ENCODE peak calls at places on chromosomes 2 and 18, in seven cellular contexts. One of them, this sample, is unnamed.

GRCh38 chr2:86706220-86706619 is 13.9 kb upstream of the RMND5A start:
- DNase-seq in activated CD4-positive, CD25-positive, alpha-beta regulatory T cell treated with anti-CD3 and anti-CD28 coated beads, Interleukin-2, amount 50 U/mL, for 72 hours: no peak
- DNase-seq in caudate nucleus: no peak
- DNase-seq in Ammon's horn: no peak
- DNase-seq in activated T-helper 1 cell treated with Interleukin-2 at 50 U/mL for 16 hours: no peak
- DNase-seq in stimulated activated naive CD4-positive, alpha-beta T cell: no peak
- DNase-seq in NAMALWA: no peak
- DNase-seq in this sample: no peak

GRCh38 chr2:237967463-237967871 is 653 bp downstream of the UBE2F start:
- DNase-seq in activated CD4-positive, CD25-positive, alpha-beta regulatory T cell treated with anti-CD3 and anti-CD28 coated beads, Interleukin-2, amount 50 U/mL, for 72 hours: peak; percentile 43
- DNase-seq in caudate nucleus: no peak
- DNase-seq in Ammon's horn: no peak
- DNase-seq in stimulated activated naive CD4-positive, alpha-beta T cell: no peak
- DNase-seq in activated T-helper 1 cell treated with Interleukin-2 at 50 U/mL for 16 hours: no peak
- DNase-seq in NAMALWA: peak; percentile 5
- DNase-seq in this sample: no peak

GRCh38 chr2:68185541-68186164 is 28.0 kb downstream of the PNO1 start:
- DNase-seq in caudate nucleus: no peak
- DNase-seq in NAMALWA: peak; percentile 77
- DNase-seq in stimulated activated naive CD4-positive, alpha-beta T cell: peak; percentile 56
- DNase-seq in activated T-helper 1 cell treated with Interleukin-2 at 50 U/mL for 16 hours: peak; percentile 10
- DNase-seq in activated CD4-positive, CD25-positive, alpha-beta regulatory T cell treated with anti-CD3 and anti-CD28 coated beads, Interleukin-2, amount 50 U/mL, for 72 hours: peak; percentile 69
- DNase-seq in Ammon's horn: no peak
- DNase-seq in this sample: no peak

GRCh38 chr2:2931676-2932075 is 445.9 kb downstream of the EIPR1 start:
- DNase-seq in activated CD4-positive, CD25-positive, alpha-beta regulatory T cell treated with anti-CD3 and anti-CD28 coated beads, Interleukin-2, amount 50 U/mL, for 72 hours: no peak
- DNase-seq in activated T-helper 1 cell treated with Interleukin-2 at 50 U/mL for 16 hours: no peak
- DNase-seq in stimulated activated naive CD4-positive, alpha-beta T cell: no peak
- DNase-seq in caudate nucleus: no peak
- DNase-seq in Ammon's horn: no peak
- DNase-seq in NAMALWA: no peak
- DNase-seq in this sample: no peak

GRCh38 chr2:181421464-181421863 is 35.7 kb upstream of the ITGA4 start:
- DNase-seq in Ammon's horn: no peak
- DNase-seq in activated CD4-positive, CD25-positive, alpha-beta regulatory T cell treated with anti-CD3 and anti-CD28 coated beads, Interleukin-2, amount 50 U/mL, for 72 hours: no peak
- DNase-seq in caudate nucleus: no peak
- DNase-seq in NAMALWA: no peak
- DNase-seq in activated T-helper 1 cell treated with Interleukin-2 at 50 U/mL for 16 hours: no peak
- DNase-seq in stimulated activated naive CD4-positive, alpha-beta T cell: no peak
- DNase-seq in this sample: no peak

GRCh38 chr18:79586436-79587297 is 92.9 kb upstream of the CTDP1 start:
- DNase-seq in NAMALWA: no peak
- DNase-seq in Ammon's horn: no peak
- DNase-seq in activated T-helper 1 cell treated with Interleukin-2 at 50 U/mL for 16 hours: no peak
- DNase-seq in caudate nucleus: no peak
- DNase-seq in activated CD4-positive, CD25-positive, alpha-beta regulatory T cell treated with anti-CD3 and anti-CD28 coated beads, Interleukin-2, amount 50 U/mL, for 72 hours: no peak
- DNase-seq in stimulated activated naive CD4-positive, alpha-beta T cell: no peak
- DNase-seq in this sample: no peak

GRCh38 chr2:12759248-12759647 is 42.5 kb downstream of the TRIB2 start:
- DNase-seq in stimulated activated naive CD4-positive, alpha-beta T cell: no peak
- DNase-seq in Ammon's horn: peak; percentile 13
- DNase-seq in activated CD4-positive, CD25-positive, alpha-beta regulatory T cell treated with anti-CD3 and anti-CD28 coated beads, Interleukin-2, amount 50 U/mL, for 72 hours: no peak
- DNase-seq in caudate nucleus: no peak
- DNase-seq in activated T-helper 1 cell treated with Interleukin-2 at 50 U/mL for 16 hours: no peak
- DNase-seq in NAMALWA: no peak
- DNase-seq in this sample: no peak

GRCh38 chr18:45617284-45617683 is 2.0 kb downstream of the SLC14A2 start:
- DNase-seq in activated T-helper 1 cell treated with Interleukin-2 at 50 U/mL for 16 hours: no peak
- DNase-seq in NAMALWA: no peak
- DNase-seq in activated CD4-positive, CD25-positive, alpha-beta regulatory T cell treated with anti-CD3 and anti-CD28 coated beads, Interleukin-2, amount 50 U/mL, for 72 hours: no peak
- DNase-seq in stimulated activated naive CD4-positive, alpha-beta T cell: no peak
- DNase-seq in Ammon's horn: no peak
- DNase-seq in caudate nucleus: no peak
- DNase-seq in this sample: no peak

GRCh38 chr2:27638709-27639108 is 9.9 kb downstream of the GPN1 start:
- DNase-seq in NAMALWA: no peak
- DNase-seq in caudate nucleus: no peak
- DNase-seq in stimulated activated naive CD4-positive, alpha-beta T cell: no peak
- DNase-seq in activated CD4-positive, CD25-positive, alpha-beta regulatory T cell treated with anti-CD3 and anti-CD28 coated beads, Interleukin-2, amount 50 U/mL, for 72 hours: no peak
- DNase-seq in Ammon's horn: no peak
- DNase-seq in activated T-helper 1 cell treated with Interleukin-2 at 50 U/mL for 16 hours: no peak
- DNase-seq in this sample: no peak

GRCh38 chr2:241772063-241772499 is 4.5 kb upstream of the GAL3ST2 start:
- DNase-seq in caudate nucleus: no peak
- DNase-seq in activated CD4-positive, CD25-positive, alpha-beta regulatory T cell treated with anti-CD3 and anti-CD28 coated beads, Interleukin-2, amount 50 U/mL, for 72 hours: no peak
- DNase-seq in Ammon's horn: no peak
- DNase-seq in activated T-helper 1 cell treated with Interleukin-2 at 50 U/mL for 16 hours: no peak
- DNase-seq in NAMALWA: no peak
- DNase-seq in stimulated activated naive CD4-positive, alpha-beta T cell: peak; percentile 47
- DNase-seq in this sample: no peak

GRCh38 chr2:46376586-46377286 is 79.5 kb downstream of the EPAS1 start:
- DNase-seq in Ammon's horn: no peak
- DNase-seq in activated T-helper 1 cell treated with Interleukin-2 at 50 U/mL for 16 hours: no peak
- DNase-seq in stimulated activated naive CD4-positive, alpha-beta T cell: no peak
- DNase-seq in NAMALWA: no peak
- DNase-seq in activated CD4-positive, CD25-positive, alpha-beta regulatory T cell treated with anti-CD3 and anti-CD28 coated beads, Interleukin-2, amount 50 U/mL, for 72 hours: no peak
- DNase-seq in caudate nucleus: no peak
- DNase-seq in this sample: no peak

GRCh38 chr2:54240515-54241219 is 15.4 kb downstream of the TSPYL6 start:
- DNase-seq in activated CD4-positive, CD25-positive, alpha-beta regulatory T cell treated with anti-CD3 and anti-CD28 coated beads, Interleukin-2, amount 50 U/mL, for 72 hours: no peak
- DNase-seq in NAMALWA: no peak
- DNase-seq in stimulated activated naive CD4-positive, alpha-beta T cell: no peak
- DNase-seq in caudate nucleus: no peak
- DNase-seq in Ammon's horn: no peak
- DNase-seq in activated T-helper 1 cell treated with Interleukin-2 at 50 U/mL for 16 hours: no peak
- DNase-seq in this sample: no peak

GRCh38 chr2:111640480-111640879 is 243.5 kb downstream of the ANAPC1 start:
- DNase-seq in Ammon's horn: no peak
- DNase-seq in caudate nucleus: no peak
- DNase-seq in activated T-helper 1 cell treated with Interleukin-2 at 50 U/mL for 16 hours: no peak
- DNase-seq in stimulated activated naive CD4-positive, alpha-beta T cell: no peak
- DNase-seq in NAMALWA: no peak
- DNase-seq in activated CD4-positive, CD25-positive, alpha-beta regulatory T cell treated with anti-CD3 and anti-CD28 coated beads, Interleukin-2, amount 50 U/mL, for 72 hours: no peak
- DNase-seq in this sample: no peak

GRCh38 chr2:3789246-3789645 is 85.9 kb downstream of the DCDC2C start:
- DNase-seq in caudate nucleus: no peak
- DNase-seq in Ammon's horn: no peak
- DNase-seq in stimulated activated naive CD4-positive, alpha-beta T cell: no peak
- DNase-seq in activated T-helper 1 cell treated with Interleukin-2 at 50 U/mL for 16 hours: no peak
- DNase-seq in NAMALWA: no peak
- DNase-seq in activated CD4-positive, CD25-positive, alpha-beta regulatory T cell treated with anti-CD3 and anti-CD28 coated beads, Interleukin-2, amount 50 U/mL, for 72 hours: no peak
- DNase-seq in this sample: no peak

GRCh38 chr2:42055573-42056514 is 8.0 kb downstream of the PKDCC start:
- DNase-seq in activated T-helper 1 cell treated with Interleukin-2 at 50 U/mL for 16 hours: no peak
- DNase-seq in stimulated activated naive CD4-positive, alpha-beta T cell: no peak
- DNase-seq in NAMALWA: no peak
- DNase-seq in Ammon's horn: no peak
- DNase-seq in caudate nucleus: no peak
- DNase-seq in activated CD4-positive, CD25-positive, alpha-beta regulatory T cell treated with anti-CD3 and anti-CD28 coated beads, Interleukin-2, amount 50 U/mL, for 72 hours: no peak
- DNase-seq in this sample: no peak

GRCh38 chr2:17899871-17900270 is 21.4 kb downstream of the KCNS3 start:
- DNase-seq in caudate nucleus: no peak
- DNase-seq in activated T-helper 1 cell treated with Interleukin-2 at 50 U/mL for 16 hours: no peak
- DNase-seq in Ammon's horn: no peak
- DNase-seq in NAMALWA: no peak
- DNase-seq in stimulated activated naive CD4-positive, alpha-beta T cell: no peak
- DNase-seq in activated CD4-positive, CD25-positive, alpha-beta regulatory T cell treated with anti-CD3 and anti-CD28 coated beads, Interleukin-2, amount 50 U/mL, for 72 hours: no peak
- DNase-seq in this sample: no peak

GRCh38 chr2:127552846-127553245 is 17.4 kb downstream of the MYO7B start:
- DNase-seq in activated T-helper 1 cell treated with Interleukin-2 at 50 U/mL for 16 hours: no peak
- DNase-seq in NAMALWA: no peak
- DNase-seq in stimulated activated naive CD4-positive, alpha-beta T cell: no peak
- DNase-seq in activated CD4-positive, CD25-positive, alpha-beta regulatory T cell treated with anti-CD3 and anti-CD28 coated beads, Interleukin-2, amount 50 U/mL, for 72 hours: no peak
- DNase-seq in caudate nucleus: no peak
- DNase-seq in Ammon's horn: no peak
- DNase-seq in this sample: no peak

GRCh38 chr2:208311954-208312353 is 45.9 kb downstream of the PIKFYVE start:
- DNase-seq in activated CD4-positive, CD25-positive, alpha-beta regulatory T cell treated with anti-CD3 and anti-CD28 coated beads, Interleukin-2, amount 50 U/mL, for 72 hours: no peak
- DNase-seq in NAMALWA: no peak
- DNase-seq in stimulated activated naive CD4-positive, alpha-beta T cell: no peak
- DNase-seq in activated T-helper 1 cell treated with Interleukin-2 at 50 U/mL for 16 hours: no peak
- DNase-seq in Ammon's horn: no peak
- DNase-seq in caudate nucleus: no peak
- DNase-seq in this sample: no peak

GRCh38 chr2:100870652-100871531 is 51.0 kb downstream of the NPAS2 start:
- DNase-seq in caudate nucleus: no peak
- DNase-seq in stimulated activated naive CD4-positive, alpha-beta T cell: no peak
- DNase-seq in activated CD4-positive, CD25-positive, alpha-beta regulatory T cell treated with anti-CD3 and anti-CD28 coated beads, Interleukin-2, amount 50 U/mL, for 72 hours: no peak
- DNase-seq in Ammon's horn: no peak
- DNase-seq in activated T-helper 1 cell treated with Interleukin-2 at 50 U/mL for 16 hours: no peak
- DNase-seq in NAMALWA: peak; percentile 20
- DNase-seq in this sample: no peak

GRCh38 chr2:64787698-64788097 is 134.0 kb upstream of the SERTAD2 start:
- DNase-seq in activated CD4-positive, CD25-positive, alpha-beta regulatory T cell treated with anti-CD3 and anti-CD28 coated beads, Interleukin-2, amount 50 U/mL, for 72 hours: no peak
- DNase-seq in NAMALWA: no peak
- DNase-seq in activated T-helper 1 cell treated with Interleukin-2 at 50 U/mL for 16 hours: no peak
- DNase-seq in stimulated activated naive CD4-positive, alpha-beta T cell: no peak
- DNase-seq in Ammon's horn: no peak
- DNase-seq in caudate nucleus: no peak
- DNase-seq in this sample: no peak

GRCh38 chr2:208129804-208130712 is at the start of gene CRYGC:
- DNase-seq in activated CD4-positive, CD25-positive, alpha-beta regulatory T cell treated with anti-CD3 and anti-CD28 coated beads, Interleukin-2, amount 50 U/mL, for 72 hours: no peak
- DNase-seq in Ammon's horn: no peak
- DNase-seq in stimulated activated naive CD4-positive, alpha-beta T cell: no peak
- DNase-seq in caudate nucleus: no peak
- DNase-seq in NAMALWA: no peak
- DNase-seq in activated T-helper 1 cell treated with Interleukin-2 at 50 U/mL for 16 hours: no peak
- DNase-seq in this sample: no peak

GRCh38 chr2:216687646-216688045 is 7.7 kb downstream of the IGFBP5 start:
- DNase-seq in NAMALWA: peak; percentile 62
- DNase-seq in activated T-helper 1 cell treated with Interleukin-2 at 50 U/mL for 16 hours: no peak
- DNase-seq in activated CD4-positive, CD25-positive, alpha-beta regulatory T cell treated with anti-CD3 and anti-CD28 coated beads, Interleukin-2, amount 50 U/mL, for 72 hours: no peak
- DNase-seq in Ammon's horn: no peak
- DNase-seq in stimulated activated naive CD4-positive, alpha-beta T cell: peak; percentile 14
- DNase-seq in caudate nucleus: no peak
- DNase-seq in this sample: no peak